ENCODE peak calls at places on chromosomes 16 and 17, in six cellular contexts. One of them, this sample, is unnamed.

GRCh38 chr16:17238285-17239028 is 232.3 kb downstream of the XYLT1 start:
- DNase-seq in EH: peak; percentile 20
- DNase-seq in CD4-positive, alpha-beta T cell: no peak
- DNase-seq in adipocyte: peak; percentile 7
- DNase-seq in cardiac fibroblast: no peak
- DNase-seq in Peyer's patch: no peak
- DNase-seq in this sample: no peak

GRCh38 chr17:34118564-34118963 is 136.5 kb upstream of the CCL2 start:
- DNase-seq in CD4-positive, alpha-beta T cell: no peak
- DNase-seq in Peyer's patch: no peak
- DNase-seq in adipocyte: no peak
- DNase-seq in EH: no peak
- DNase-seq in cardiac fibroblast: no peak
- DNase-seq in this sample: no peak

GRCh38 chr17:56598471-56598870 is 5.0 kb downstream of the NOG start:
- DNase-seq in CD4-positive, alpha-beta T cell: no peak
- DNase-seq in EH: peak; percentile 74
- DNase-seq in adipocyte: peak; percentile 30
- DNase-seq in cardiac fibroblast: no peak
- DNase-seq in Peyer's patch: no peak
- DNase-seq in this sample: peak; percentile 50

GRCh38 chr17:82551779-82552457 is 32.4 kb downstream of the FOXK2 start:
- DNase-seq in cardiac fibroblast: peak; percentile 79
- DNase-seq in EH: peak; percentile 78
- DNase-seq in adipocyte: peak; percentile 76
- DNase-seq in Peyer's patch: peak; percentile 76
- DNase-seq in CD4-positive, alpha-beta T cell: peak; percentile 71
- DNase-seq in this sample: peak; percentile 90

GRCh38 chr17:50181601-50182345 is 16.0 kb downstream of the SGCA start:
- DNase-seq in CD4-positive, alpha-beta T cell: no peak
- DNase-seq in cardiac fibroblast: peak; percentile 49
- DNase-seq in adipocyte: peak; percentile 68
- DNase-seq in Peyer's patch: no peak
- DNase-seq in EH: peak; percentile 86
- DNase-seq in this sample: no peak

GRCh38 chr17:49575524-49576120 is at the start of gene NXPH3:
- DNase-seq in cardiac fibroblast: peak; percentile 61
- DNase-seq in adipocyte: peak; percentile 77
- DNase-seq in EH: peak; percentile 68
- DNase-seq in Peyer's patch: no peak
- DNase-seq in CD4-positive, alpha-beta T cell: peak; percentile 40
- DNase-seq in this sample: peak; percentile 88

GRCh38 chr16:70438983-70439862 is at the start of gene ST3GAL2:
- DNase-seq in Peyer's patch: peak; percentile 95
- DNase-seq in cardiac fibroblast: peak; percentile 97
- DNase-seq in CD4-positive, alpha-beta T cell: peak; percentile 89
- DNase-seq in adipocyte: peak; percentile 98
- DNase-seq in EH: peak; percentile 94
- DNase-seq in this sample: peak; percentile 97

GRCh38 chr17:45311762-45312476 is 4.9 kb downstream of the MAP3K14 start:
- DNase-seq in adipocyte: no peak
- DNase-seq in cardiac fibroblast: no peak
- DNase-seq in CD4-positive, alpha-beta T cell: peak; percentile 52
- DNase-seq in Peyer's patch: peak; percentile 84
- DNase-seq in EH: peak; percentile 71
- DNase-seq in this sample: peak; percentile 33

GRCh38 chr16:88971371-88972097 is 5.5 kb downstream of the CBFA2T3 start:
- DNase-seq in Peyer's patch: peak; percentile 76
- DNase-seq in CD4-positive, alpha-beta T cell: no peak
- DNase-seq in adipocyte: no peak
- DNase-seq in EH: no peak
- DNase-seq in cardiac fibroblast: no peak
- DNase-seq in this sample: no peak

GRCh38 chr16:85359147-85359822 is 247.0 kb upstream of the CIBAR2 start:
- DNase-seq in Peyer's patch: no peak
- DNase-seq in EH: no peak
- DNase-seq in cardiac fibroblast: peak; percentile 67
- DNase-seq in adipocyte: peak; percentile 26
- DNase-seq in CD4-positive, alpha-beta T cell: no peak
- DNase-seq in this sample: no peak

GRCh38 chr16:70700101-70701020 is 14.5 kb upstream of the MTSS2 start:
- DNase-seq in CD4-positive, alpha-beta T cell: no peak
- DNase-seq in adipocyte: no peak
- DNase-seq in Peyer's patch: no peak
- DNase-seq in cardiac fibroblast: no peak
- DNase-seq in EH: no peak
- DNase-seq in this sample: no peak

GRCh38 chr16:81945665-81946064 is 65.6 kb downstream of the SDR42E1 start:
- DNase-seq in cardiac fibroblast: no peak
- DNase-seq in EH: peak; percentile 72
- DNase-seq in adipocyte: peak; percentile 41
- DNase-seq in Peyer's patch: no peak
- DNase-seq in CD4-positive, alpha-beta T cell: no peak
- DNase-seq in this sample: peak; percentile 76

GRCh38 chr16:14486520-14487303 is 143.3 kb downstream of the PARN start:
- DNase-seq in EH: peak; percentile 97
- DNase-seq in CD4-positive, alpha-beta T cell: no peak
- DNase-seq in adipocyte: peak; percentile 95
- DNase-seq in cardiac fibroblast: peak; percentile 96
- DNase-seq in Peyer's patch: peak; percentile 31
- DNase-seq in this sample: peak; percentile 89

GRCh38 chr17:210402-210801 is 29.0 kb upstream of the DOC2B start:
- DNase-seq in EH: no peak
- DNase-seq in Peyer's patch: no peak
- DNase-seq in adipocyte: no peak
- DNase-seq in CD4-positive, alpha-beta T cell: no peak
- DNase-seq in cardiac fibroblast: no peak
- DNase-seq in this sample: no peak

GRCh38 chr16:50964491-50964890 is 186.6 kb downstream of the SALL1 start:
- DNase-seq in Peyer's patch: no peak
- DNase-seq in CD4-positive, alpha-beta T cell: no peak
- DNase-seq in cardiac fibroblast: no peak
- DNase-seq in EH: no peak
- DNase-seq in adipocyte: no peak
- DNase-seq in this sample: no peak

GRCh38 chr16:80347002-80347401 is 193.8 kb upstream of the DYNLRB2 start:
- DNase-seq in CD4-positive, alpha-beta T cell: no peak
- DNase-seq in EH: no peak
- DNase-seq in Peyer's patch: no peak
- DNase-seq in adipocyte: no peak
- DNase-seq in cardiac fibroblast: no peak
- DNase-seq in this sample: no peak

GRCh38 chr16:67926181-67926742 is 5.4 kb downstream of the CTRL start:
- DNase-seq in adipocyte: peak; percentile 40
- DNase-seq in cardiac fibroblast: no peak
- DNase-seq in EH: no peak
- DNase-seq in Peyer's patch: no peak
- DNase-seq in CD4-positive, alpha-beta T cell: no peak
- DNase-seq in this sample: no peak